ENCODE peak calls at places on chromosomes 11 and 22, in five cellular contexts. G, S, U, J and T are unnamed samples.

GRCh38 chr11:84243629-84244263 is 957.6 kb upstream of the CCDC90B start:
- DNase-seq in S (no peak), J (no peak), G (no peak), U (no peak), T (no peak)

GRCh38 chr11:27280131-27280530 is 82.9 kb downstream of the CCDC34 start:
- DNase-seq in U (no peak), S (no peak), G (no peak), J (no peak), T (no peak)

GRCh38 chr11:117228091-117228490 is 3.8 kb downstream of the PCSK7 start:
- DNase-seq in U (no peak), J (no peak), S (no peak), G (no peak), T (no peak)

GRCh38 chr22:22431271-22432220 is 77.0 kb downstream of the ZNF280B start:
- DNase-seq in U (peak), G (peak), J (peak), S (peak), T (peak)

GRCh38 chr11:122375687-122376399 is 259.8 kb upstream of the BLID start:
- DNase-seq in U (no peak), J (no peak), G (no peak), S (no peak), T (no peak)

GRCh38 chr11:69049490-69049867 is 747 bp downstream of the TPCN2 start:
- DNase-seq in U (no peak), S (no peak), J (peak), G (peak), T (peak)

GRCh38 chr22:46150615-46151423 is 493 bp downstream of the PPARA start:
- DNase-seq in G (peak), U (peak), J (peak), S (peak), T (peak)

GRCh38 chr11:64582885-64583284 is 8.1 kb upstream of the SLC22A12 start:
- DNase-seq in S (no peak), J (no peak), G (no peak), U (no peak), T (no peak)

GRCh38 chr22:19848298-19849224 is 6.1 kb downstream of the GNB1L start:
- DNase-seq in U (peak), G (peak), S (peak), J (no peak), T (no peak)

GRCh38 chr22:19178065-19178658 is 374 bp downstream of the SLC25A1 start:
- DNase-seq in G (peak), U (peak), S (peak), J (peak), T (peak)

GRCh38 chr11:42422094-42422493 is 889.7 kb upstream of the API5 start:
- DNase-seq in U (no peak), S (no peak), J (no peak), G (no peak), T (no peak)

GRCh38 chr22:36951746-36952145 is 38.3 kb downstream of the CSF2RB start:
- DNase-seq in J (no peak), S (no peak), G (no peak), U (no peak), T (no peak)

GRCh38 chr11:108697872-108698473 is 33.1 kb downstream of the DDX10 start:
- DNase-seq in U (peak), G (peak), S (peak), J (peak), T (peak)

GRCh38 chr22:46947516-46948260 is 185.2 kb downstream of the TBC1D22A start:
- DNase-seq in U (no peak), S (no peak), G (no peak), J (no peak), T (no peak)

GRCh38 chr11:10261821-10262220 is 32.2 kb downstream of the SBF2 start:
- DNase-seq in S (no peak), J (no peak), U (peak), G (no peak), T (no peak)

GRCh38 chr11:88886796-88887195 is 179.0 kb downstream of the GRM5 start:
- DNase-seq in S (peak), U (peak), G (peak), J (peak), T (peak)

GRCh38 chr11:125141686-125142535 is 22.6 kb upstream of the PKNOX2 start:
- DNase-seq in J (peak), G (peak), S (peak), U (peak), T (peak)

GRCh38 chr11:76880314-76880713 is 19.6 kb downstream of the ACER3 start:
- DNase-seq in S (no peak), G (no peak), U (peak), J (no peak), T (no peak)

GRCh38 chr11:44589301-44589700 is 23.8 kb downstream of the CD82 start:
- DNase-seq in G (no peak), S (no peak), J (no peak), U (no peak), T (no peak)

GRCh38 chr22:20430641-20431519 is 6.7 kb downstream of the SCARF2 start:
- DNase-seq in U (peak), J (peak), S (peak), G (peak), T (peak)

GRCh38 chr11:98068251-98068650 is 952.5 kb upstream of the CNTN5 start:
- DNase-seq in G (no peak), J (no peak), S (no peak), U (no peak), T (no peak)

GRCh38 chr11:69915151-69915500 is 95.9 kb upstream of the FGF3 start:
- DNase-seq in J (no peak), G (no peak), S (no peak), U (no peak), T (no peak)

GRCh38 chr11:129946256-129946655 is 50.9 kb upstream of the NFRKB start:
- DNase-seq in G (no peak), S (no peak), J (no peak), U (no peak), T (peak)

GRCh38 chr11:68843703-68844312 is 2.1 kb upstream of the CPT1A start:
- DNase-seq in U (no peak), J (no peak), G (no peak), S (no peak), T (peak)

GRCh38 chr22:28977050-28977449 is 84.6 kb downstream of the C22orf31 start:
- DNase-seq in J (no peak), S (no peak), G (no peak), U (no peak), T (no peak)

GRCh38 chr22:19429950-19430889 is 1.3 kb downstream of the HIRA start:
- DNase-seq in G (no peak), U (peak), J (peak), S (peak), T (peak)

GRCh38 chr22:26045051-26045450 is 124.2 kb upstream of the SEZ6L start:
- DNase-seq in J (no peak), S (no peak), G (no peak), U (no peak), T (no peak)

GRCh38 chr11:110795124-110795624 is 82.9 kb upstream of the ARHGAP20 start:
- DNase-seq in J (no peak), S (no peak), U (peak), G (no peak), T (no peak)

GRCh38 chr11:126842038-126842437 is 158.5 kb downstream of the KIRREL3 start:
- DNase-seq in J (no peak), G (no peak), U (no peak), S (no peak), T (no peak)

GRCh38 chr11:34128824-34129223 is 23.4 kb downstream of the NAT10 start:
- DNase-seq in U (no peak), J (no peak), G (no peak), S (no peak), T (no peak)

GRCh38 chr22:40203568-40203967 is 25.8 kb downstream of the TNRC6B start:
- DNase-seq in G (no peak), S (no peak), U (no peak), J (no peak), T (no peak)

GRCh38 chr11:34654491-34655334 is 33.8 kb downstream of the EHF start:
- DNase-seq in U (no peak), S (no peak), G (peak), J (no peak), T (peak)

GRCh38 chr11:118341749-118342489 is 586 bp downstream of the CD3D start:
- DNase-seq in U (no peak), S (no peak), J (no peak), G (no peak), T (peak)

GRCh38 chr11:94868468-94868867 is 100.3 kb downstream of the AMOTL1 start:
- DNase-seq in S (no peak), J (no peak), U (no peak), G (no peak), T (no peak)

GRCh38 chr11:35944503-35945136 is 758 bp downstream of the LDLRAD3 start:
- DNase-seq in G (no peak), U (no peak), J (peak), S (no peak), T (no peak)

GRCh38 chr22:42919199-42919598 is 62.1 kb upstream of the ARFGAP3 start:
- DNase-seq in S (no peak), U (no peak), J (no peak), G (peak), T (peak)

GRCh38 chr11:20873054-20873453 is 203.7 kb downstream of the NELL1 start:
- DNase-seq in U (no peak), S (peak), G (peak), J (peak), T (peak)

GRCh38 chr11:77083553-77084245 is 16.9 kb downstream of the CAPN5 start:
- DNase-seq in S (no peak), G (no peak), J (no peak), U (no peak), T (no peak)

GRCh38 chr11:2346586-2347335 is 30.3 kb upstream of the CD81 start:
- DNase-seq in U (no peak), G (no peak), S (no peak), J (no peak), T (no peak)
- H3K4me3 ChIP-seq in U (no peak), G (no peak), S (no peak), J (no peak), T (no peak)

GRCh38 chr22:17962168-17962567 is 62.2 kb downstream of the MICAL3 start:
- DNase-seq in J (no peak), S (no peak), G (no peak), U (no peak), T (no peak)

GRCh38 chr22:17961443-17961729 is 63.0 kb downstream of the MICAL3 start:
- DNase-seq in G (no peak), U (no peak), J (no peak), S (no peak), T (no peak)

GRCh38 chr22:17964153-17964552 is 60.2 kb downstream of the MICAL3 start:
- DNase-seq in J (no peak), U (no peak), S (no peak), G (no peak), T (no peak)

GRCh38 chr22:17964647-17965046 is 59.7 kb downstream of the MICAL3 start:
- DNase-seq in J (no peak), S (no peak), U (no peak), G (no peak), T (no peak)

DNA sequence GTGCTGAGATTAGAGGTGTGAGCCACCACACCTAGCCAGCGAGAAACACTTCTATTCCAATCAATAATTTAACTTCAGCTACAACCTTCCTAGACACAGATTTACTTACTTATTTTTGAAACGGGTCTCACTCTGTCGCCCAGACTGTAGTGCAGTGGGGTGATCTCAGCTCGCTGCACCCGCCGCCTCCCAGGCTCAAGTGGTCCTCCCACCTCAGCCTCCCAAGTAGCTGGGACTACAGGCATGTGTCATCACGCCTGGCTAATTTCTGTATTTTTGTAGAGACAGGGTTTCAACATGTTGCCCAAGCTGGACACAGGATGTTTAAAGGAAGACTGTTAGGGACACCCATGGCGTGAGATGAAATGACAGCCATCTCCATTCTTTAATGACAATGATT is 61.3 kb downstream of the MICAL3 start:
- DNase-seq in S (no peak), U (no peak), G (no peak), J (no peak), T (no peak)
- TF ChIP-seq MAX in S (no peak), U (no peak), G (no peak), J (no peak), T (no peak)

GRCh38 chr11:111922803-111923202 is 4.1 kb downstream of the C11orf52 start:
- DNase-seq in S (no peak), U (peak), J (no peak), G (no peak), T (no peak)

GRCh38 chr11:111925953-111926352 is 7.2 kb downstream of the C11orf52 start:
- DNase-seq in J (no peak), G (no peak), S (no peak), U (no peak), T (no peak)

GRCh38 chr11:111923951-111924350 is 5.2 kb downstream of the C11orf52 start:
- DNase-seq in U (no peak), G (no peak), J (no peak), S (no peak), T (no peak)

GRCh38 chr11:111920908-111921307 is 2.2 kb downstream of the C11orf52 start:
- DNase-seq in S (no peak), J (no peak), U (no peak), G (no peak), T (no peak)

DNA sequence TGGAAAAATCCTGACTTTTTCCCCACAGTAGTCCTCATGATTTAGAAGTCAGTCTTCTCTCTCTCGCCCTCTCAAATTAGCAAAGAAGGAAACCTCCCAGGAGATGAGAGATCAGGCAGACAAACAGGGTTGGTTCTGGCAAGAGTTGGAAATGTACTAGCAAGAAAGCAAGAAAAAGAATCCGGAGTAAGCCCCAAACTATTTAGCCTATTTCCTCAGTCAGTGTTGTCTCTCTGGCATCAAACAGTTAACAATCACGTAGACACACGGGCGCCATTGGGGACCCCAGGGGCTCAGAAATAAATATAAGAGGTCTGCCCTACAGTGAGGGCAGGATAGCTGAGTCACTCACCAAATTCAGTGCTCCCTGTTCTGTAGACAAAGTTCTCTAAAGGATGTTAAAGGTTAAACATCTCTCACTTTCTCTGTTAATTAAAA is 4.7 kb downstream of the C11orf52 start:
- DNase-seq in G (no peak), U (peak), S (no peak), J (no peak), T (no peak)
- H3K4me3 ChIP-seq in G (no peak), U (no peak), S (no peak), J (no peak), T (no peak)

GRCh38 chr11:75204012-75204674 is 36.4 kb upstream of the TPBGL start:
- DNase-seq in J (no peak), G (no peak), U (no peak), S (no peak), T (no peak)
- TF ChIP-seq MAX in J (no peak), G (no peak), U (no peak), S (no peak), T (no peak)